ENCODE peak calls at places on chromosomes 11 and 22, in ten cellular contexts. W, N, I, Q, U, P, J, Y, K and G are unnamed samples. For H3K4me1, the result is how much of the 10 kb centered on the place peaks cover.

GRCh38 chr22:40000171-40000570 is 5.4 kb downstream of the FAM83F start:
- DNase-seq in J (no peak), Y (no peak), Q (no peak), P (no peak), W (no peak), N (no peak), K (no peak), I (no peak), U (no peak), G (no peak)

GRCh38 chr22:30829901-30830550 is 135.4 kb downstream of the OSBP2 start:
- DNase-seq in U (no peak), N (no peak), K (no peak), W (peak), Y (peak), J (peak), P (no peak), I (no peak), Q (no peak), G (peak)

GRCh38 chr11:108009497-108010360 is 1.0 kb downstream of the CUL5 start:
- DNase-seq in U (no peak), P (peak), Y (no peak), N (peak), I (peak), J (peak), Q (no peak), K (no peak), W (no peak), G (peak)

GRCh38 chr11:94740975-94741707 is 27.0 kb upstream of the AMOTL1 start:
- DNase-seq in Y (peak), W (peak), K (no peak), N (peak), U (no peak), I (no peak), Q (peak), J (peak), P (peak), G (no peak)

GRCh38 chr11:24145411-24145810 is 351.4 kb upstream of the LUZP2 start:
- DNase-seq in Y (no peak), K (no peak), U (no peak), Q (no peak), N (no peak), J (no peak), W (peak), P (no peak), I (no peak), G (no peak)

GRCh38 chr22:30752771-30753170 is 58.1 kb downstream of the OSBP2 start:
- DNase-seq in N (no peak), Y (no peak), U (no peak), W (no peak), Q (no peak), P (no peak), K (no peak), J (no peak), I (no peak), G (no peak)

GRCh38 chr11:123188508-123189165 is 6.4 kb downstream of the CLMP start:
- DNase-seq in N (no peak), Y (no peak), W (peak), I (no peak), K (no peak), J (peak), Q (no peak), P (no peak), U (no peak), G (no peak)

GRCh38 chr22:36257308-36257707 is 4.4 kb downstream of the APOL1 start:
- DNase-seq in P (no peak), J (no peak), W (no peak), Q (peak), K (no peak), N (no peak), Y (no peak), I (no peak), U (peak), G (no peak)

GRCh38 chr11:40306938-40307548 is 1152.4 kb downstream of the LRRC4C start:
- DNase-seq in P (peak), Y (peak), K (no peak), J (peak), I (no peak), N (peak), Q (no peak), U (no peak), W (peak), G (no peak)

GRCh38 chr22:33579448-33580093 is 340.7 kb downstream of the LARGE1 start:
- DNase-seq in W (peak), Q (peak), P (peak), U (peak), I (peak), K (peak), Y (peak), N (peak), J (peak), G (peak)

GRCh38 chr22:31346733-31347250 is 646 bp upstream of the PATZ1 start:
- DNase-seq in W (peak), Y (peak), J (peak), Q (peak), K (peak), U (peak), P (peak), N (peak), I (peak), G (peak)

GRCh38 chr11:2704896-2705606 is 5.3 kb upstream of the KCNQ1OT1 start:
- DNase-seq in U (no peak), Q (no peak), P (peak), K (no peak), W (no peak), J (no peak), I (no peak), N (no peak), Y (no peak), G (no peak)

GRCh38 chr11:94845622-94846021 is 77.5 kb downstream of the AMOTL1 start:
- DNase-seq in Q (no peak), Y (peak), W (peak), K (no peak), U (no peak), N (no peak), I (no peak), P (no peak), J (peak), G (peak)

GRCh38 chr11:74543991-74544390 is 48.4 kb upstream of the POLD3 start:
- DNase-seq in J (peak), I (no peak), U (peak), Y (peak), W (no peak), P (no peak), K (no peak), Q (no peak), N (peak), G (peak)

GRCh38 chr11:95791385-95792033 is 1.2 kb downstream of the CEP57 start:
- DNase-seq in Y (no peak), J (no peak), U (no peak), I (no peak), Q (no peak), K (no peak), P (no peak), N (no peak), W (no peak), G (no peak)

GRCh38 chr11:59011672-59012071 is 72.4 kb downstream of the GLYATL1 start:
- DNase-seq in Q (peak), Y (no peak), W (no peak), K (no peak), I (no peak), U (no peak), J (no peak), P (no peak), N (peak), G (no peak)

GRCh38 chr11:120517390-120518315 is 6.1 kb downstream of the GRIK4 start:
- DNase-seq in U (no peak), W (peak), N (no peak), P (no peak), J (no peak), Y (no peak), I (no peak), Q (no peak), K (no peak), G (no peak)

GRCh38 chr11:19370100-19370861 is 129.5 kb upstream of the E2F8 start:
- DNase-seq in J (peak), K (peak), U (peak), W (peak), N (no peak), P (no peak), Y (no peak), I (no peak), Q (no peak), G (no peak)

GRCh38 chr11:69352181-69352580 is 58.2 kb downstream of the MYEOV start:
- DNase-seq in Q (no peak), I (peak), Y (no peak), U (no peak), P (no peak), N (no peak), J (no peak), K (no peak), W (no peak), G (peak)

GRCh38 chr22:37608477-37609239 is at the start of gene GGA1:
- DNase-seq in U (peak), J (peak), P (peak), W (peak), N (peak), K (peak), Y (peak), I (peak), Q (peak), G (peak)

GRCh38 chr11:64251722-64251985 is 324 bp downstream of the PLCB3 start:
- DNase-seq in I (no peak), Y (no peak), Q (no peak), W (no peak), U (no peak), N (peak), K (no peak), J (no peak), P (no peak), G (no peak)

GRCh38 chr11:130649749-130650275 is 201.4 kb downstream of the ADAMTS15 start:
- DNase-seq in P (no peak), U (no peak), J (no peak), Q (no peak), W (no peak), I (no peak), N (no peak), Y (no peak), K (no peak), G (no peak)

GRCh38 chr11:61328351-61328750 is 4.6 kb downstream of the DDB1 start:
- DNase-seq in N (no peak), U (no peak), J (no peak), Q (no peak), Y (no peak), K (no peak), I (no peak), P (no peak), W (no peak), G (no peak)

GRCh38 chr11:134402910-134403309 is 9.1 kb downstream of the B3GAT1 start:
- DNase-seq in K (no peak), U (no peak), I (no peak), J (no peak), W (no peak), N (no peak), Q (no peak), P (no peak), Y (no peak), G (no peak)

GRCh38 chr11:107780136-107780535 is 68.3 kb upstream of the SLN start:
- DNase-seq in J (no peak), Q (no peak), N (no peak), P (no peak), W (no peak), U (no peak), I (no peak), K (no peak), Y (no peak), G (no peak)

GRCh38 chr22:19723990-19724827 is 870 bp downstream of the GP1BB start:
- DNase-seq in P (no peak), Y (peak), K (no peak), U (no peak), N (peak), J (no peak), Q (peak), I (no peak), W (peak), G (no peak)

GRCh38 chr11:94018721-94019120 is 2.4 kb upstream of the HEPHL1 start:
- DNase-seq in K (no peak), J (peak), W (no peak), Y (no peak), P (no peak), U (no peak), Q (no peak), N (no peak), I (no peak), G (no peak)

GRCh38 chr22:19455585-19456370 is 8.3 kb upstream of the C22orf39 start:
- DNase-seq in J (no peak), W (peak), N (no peak), P (no peak), Y (no peak), I (no peak), U (no peak), Q (no peak), K (no peak), G (no peak)

GRCh38 chr11:74354036-74354435 is 42.6 kb upstream of the P4HA3 start:
- DNase-seq in I (no peak), K (no peak), N (no peak), U (no peak), Y (no peak), Q (no peak), J (no peak), P (peak), W (no peak), G (no peak)

GRCh38 chr11:118139578-118139977 is 13.0 kb downstream of the SCN4B start:
- DNase-seq in P (no peak), I (no peak), Y (no peak), K (no peak), U (no peak), J (no peak), W (no peak), N (no peak), Q (no peak), G (no peak)

GRCh38 chr11:67062526-67063373 is 6.1 kb downstream of the RHOD start:
- DNase-seq in N (no peak), W (no peak), Q (no peak), U (no peak), J (peak), K (no peak), I (no peak), Y (peak), P (no peak), G (peak)
- TF ChIP-seq CTCF in N (no peak), W (no peak), Q (no peak), U (no peak), J (no peak), K (no peak), I (no peak), Y (no peak), P (no peak), G (no peak)

GRCh38 chr11:35151896-35152295 is 12.9 kb downstream of the CD44 start:
- DNase-seq in K (no peak), W (no peak), I (no peak), Y (no peak), U (no peak), Q (peak), P (no peak), J (no peak), N (peak), G (no peak)
- H3K4me1 ChIP-seq in K (under half), W (under half), I (under half), Y (under half), U (under half), Q (under half), P (under half), J (half or more), N (under half), G (half or more)

GRCh38 chr11:114201219-114201618 is 95.0 kb upstream of the NNMT start:
- DNase-seq in N (no peak), Y (no peak), W (no peak), K (no peak), P (no peak), U (no peak), I (no peak), Q (no peak), J (no peak), G (no peak)
- H3K27ac ChIP-seq in N (no peak), Y (no peak), W (no peak), K (peak), P (no peak), U (no peak), I (no peak), Q (no peak), J (no peak), G (peak)

DNA sequence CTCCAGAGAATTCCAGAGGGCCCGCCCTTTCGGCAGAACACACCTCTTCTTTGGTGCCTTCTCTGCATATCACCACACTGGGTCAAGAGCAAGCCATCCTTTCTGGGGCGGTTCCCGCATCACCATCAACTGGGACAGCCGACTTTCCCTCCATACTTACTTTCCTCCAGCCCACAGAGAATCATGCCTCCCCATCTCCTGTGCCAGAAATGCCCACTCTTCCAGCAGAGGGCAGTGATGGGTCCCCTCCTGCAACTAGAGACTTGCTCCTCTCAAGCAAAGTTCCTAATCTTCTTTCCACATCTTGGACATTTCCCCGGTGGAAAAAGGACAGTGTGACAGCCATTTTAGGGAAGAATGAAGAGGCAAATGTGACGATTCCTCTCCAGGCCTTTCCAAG is 157.7 kb downstream of the C11orf91 start:
- DNase-seq in I (peak), P (peak), Q (peak), U (peak), J (peak), W (peak), N (peak), K (peak), Y (peak), G (peak)
- TF ChIP-seq CTCF in I (peak), P (peak), Q (peak), U (no peak), J (peak), W (peak), N (peak), K (peak), Y (peak), G (peak)

DNA sequence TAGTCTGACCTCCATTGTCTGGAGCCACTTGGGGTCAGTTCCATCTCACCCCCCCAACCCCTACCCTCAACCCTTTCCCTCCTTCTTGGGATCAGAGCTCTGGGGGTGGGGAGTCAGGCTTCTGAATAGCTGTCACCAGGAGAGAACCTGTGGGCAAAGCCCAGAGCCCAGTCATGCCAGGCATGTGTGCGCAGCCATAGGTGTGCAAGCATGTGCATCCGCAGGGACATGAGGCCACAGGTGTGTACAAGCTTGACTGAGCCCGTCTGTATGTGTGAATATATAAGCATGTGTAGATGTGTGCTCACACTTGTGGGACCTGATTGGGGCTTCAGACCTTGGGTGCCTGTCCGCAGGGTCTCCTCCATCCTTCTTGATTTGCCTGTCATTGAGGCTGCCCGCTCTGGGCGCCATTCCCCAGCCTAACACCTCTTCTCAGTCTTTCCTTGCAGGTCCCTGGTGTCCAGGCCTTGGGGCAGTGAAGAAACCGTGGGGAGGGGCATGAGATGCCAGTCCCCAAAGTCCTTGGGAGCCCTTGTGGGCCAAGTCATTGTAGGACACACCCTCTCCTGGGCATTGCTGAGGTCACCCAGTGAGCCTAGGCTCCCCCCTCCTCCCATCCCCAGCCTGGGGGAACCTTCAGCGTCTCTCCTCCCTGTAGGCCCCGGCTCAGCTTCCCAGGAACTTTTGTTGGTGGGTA is 9.0 kb downstream of the ATG16L2 start:
- DNase-seq in I (no peak), N (no peak), U (no peak), J (no peak), Q (no peak), P (no peak), Y (no peak), W (no peak), K (no peak), G (no peak)
- H3K4me1 ChIP-seq in I (under half), N (under half), U (under half), J (under half), Q (under half), P (under half), Y (under half), W (under half), K (under half), G (under half)

GRCh38 chr22:45198463-45198795 is 34.7 kb downstream of the NUP50 start:
- DNase-seq in U (no peak), I (no peak), N (no peak), P (no peak), J (no peak), K (no peak), Y (no peak), W (no peak), Q (no peak), G (no peak)
- H3K27ac ChIP-seq in U (no peak), I (no peak), N (no peak), P (no peak), J (no peak), K (no peak), Y (no peak), W (no peak), Q (no peak), G (no peak)